ENCODE peak calls at places on chromosome 3, in ten cellular contexts. K, D, Q, P, X, B, G, J, R and H are unnamed samples.

GRCh38 chr3:179446501-179446900 is 4.8 kb downstream of the GNB4 start:
- DNase-seq in K (peak; percentile 54), D (no peak), Q (no peak), P (no peak), X (peak; percentile 63), B (no peak), G (no peak), J (no peak), R (peak; percentile 39), H (no peak)

GRCh38 chr3:149018247-149018646 is 26.9 kb downstream of the GYG1 start:
- DNase-seq in K (peak; percentile 77), D (no peak), Q (no peak), P (no peak), X (no peak), B (no peak), G (no peak), J (no peak), R (no peak), H (no peak)

GRCh38 chr3:184262166-184262926 is 993 bp upstream of the CAMK2N2 start:
- DNase-seq in K (no peak), D (peak; percentile 38), Q (no peak), P (no peak), X (no peak), B (no peak), G (no peak), J (peak; percentile 92), R (peak; percentile 49), H (peak; percentile 56)

GRCh38 chr3:196159952-196160804 is 51.0 kb downstream of the ZDHHC19 start:
- DNase-seq in K (peak; percentile 79), D (peak; percentile 69), Q (no peak), P (peak; percentile 83), X (peak; percentile 33), B (no peak), G (peak; percentile 71), J (peak; percentile 59), R (no peak), H (peak; percentile 71)

GRCh38 chr3:60136606-60137005 is 1086.8 kb upstream of the CFAP20DC start:
- DNase-seq in K (no peak), D (no peak), Q (no peak), P (no peak), X (no peak), B (no peak), G (no peak), J (no peak), R (no peak), H (no peak)

GRCh38 chr3:184443831-184444230 is 64.0 kb downstream of the CHRD start:
- DNase-seq in K (no peak), D (no peak), Q (no peak), P (no peak), X (no peak), B (no peak), G (no peak), J (no peak), R (no peak), H (no peak)

GRCh38 chr3:179969525-179969924 is 67.2 kb downstream of the PEX5L start:
- DNase-seq in K (peak; percentile 2), D (no peak), Q (no peak), P (no peak), X (no peak), B (no peak), G (no peak), J (peak; percentile 37), R (no peak), H (no peak)

GRCh38 chr3:83868909-83869567 is 1089.8 kb upstream of the CADM2 start:
- DNase-seq in K (no peak), D (no peak), Q (no peak), P (no peak), X (no peak), B (no peak), G (no peak), J (no peak), R (no peak), H (no peak)

GRCh38 chr3:16480861-16481569 is 32.5 kb downstream of the RFTN1 start:
- DNase-seq in K (peak; percentile 31), D (no peak), Q (no peak), P (no peak), X (peak; percentile 62), B (no peak), G (no peak), J (no peak), R (peak; percentile 26), H (no peak)

GRCh38 chr3:69906351-69906966 is 93.1 kb upstream of the SAMMSON start:
- DNase-seq in K (no peak), D (no peak), Q (no peak), P (no peak), X (no peak), B (no peak), G (no peak), J (no peak), R (no peak), H (no peak)

GRCh38 chr3:69983546-69984265 is 15.8 kb upstream of the SAMMSON start:
- DNase-seq in K (no peak), D (no peak), Q (no peak), P (no peak), X (no peak), B (no peak), G (no peak), J (no peak), R (no peak), H (peak; percentile 4)

GRCh38 chr3:162740941-162741596 is 1244.5 kb downstream of the OTOL1 start:
- DNase-seq in K (no peak), D (peak; percentile 59), Q (no peak), P (no peak), X (no peak), B (no peak), G (no peak), J (no peak), R (no peak), H (no peak)

GRCh38 chr3:117526485-117527079 is 817.0 kb downstream of the TUSC7 start:
- DNase-seq in K (peak; percentile 70), D (no peak), Q (peak; percentile 15), P (no peak), X (peak; percentile 22), B (no peak), G (peak; percentile 39), J (peak; percentile 32), R (peak; percentile 18), H (peak; percentile 14)

GRCh38 chr3:165254812-165255211 is 58.6 kb upstream of the SLITRK3 start:
- DNase-seq in K (no peak), D (no peak), Q (no peak), P (no peak), X (no peak), B (no peak), G (no peak), J (no peak), R (peak; percentile 50), H (no peak)

GRCh38 chr3:115359507-115359906 is 212.4 kb upstream of the ZBTB20 start:
- DNase-seq in K (peak; percentile 23), D (no peak), Q (no peak), P (no peak), X (no peak), B (no peak), G (no peak), J (no peak), R (no peak), H (no peak)

DNA sequence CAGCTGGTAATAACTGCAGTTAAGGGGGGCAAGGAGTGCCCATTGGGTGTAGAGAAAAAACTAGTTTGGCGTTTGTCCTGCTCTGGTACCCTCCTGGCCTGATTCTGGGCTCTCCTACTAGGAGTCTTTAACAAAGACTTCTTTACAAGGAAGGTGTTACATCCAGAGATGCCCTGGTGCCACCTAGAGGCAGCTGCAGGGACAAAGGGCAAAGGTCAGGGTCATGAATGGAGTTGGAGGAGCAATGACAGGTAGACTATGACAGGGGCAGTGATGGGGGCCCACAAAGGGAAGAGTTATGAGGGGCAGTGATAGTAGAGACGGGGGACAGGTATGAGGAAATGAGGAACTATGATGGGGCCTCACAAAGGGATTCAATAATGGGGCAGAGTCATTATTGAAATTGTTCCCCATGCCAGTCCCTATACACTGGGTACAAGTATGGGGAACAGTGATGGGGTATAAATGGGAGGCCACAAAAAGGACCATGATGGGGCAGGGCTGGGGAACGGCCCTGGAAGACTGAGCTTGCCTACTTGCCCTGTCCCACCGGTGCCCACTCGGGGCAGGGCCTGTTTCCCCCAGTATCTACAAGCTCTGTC is 7.9 kb downstream of the CCDC71 start:
- DNase-seq in K (peak; percentile 45), D (peak; percentile 65), Q (peak; percentile 17), P (peak; percentile 63), X (peak; percentile 72), B (no peak), G (peak; percentile 45), J (peak; percentile 43), R (peak; percentile 63), H (peak; percentile 84)
- TF ChIP-seq CTCF in K (peak; percentile 14), D (peak; percentile 73), Q (peak; percentile 48), P (peak; percentile 66), X (peak; percentile 83), B (peak; percentile 51), G (peak; percentile 30), J (peak; percentile 16), R (peak; percentile 61), H (peak; percentile 58)

GRCh38 chr3:48418651-48419050 is 11.2 kb downstream of the PLXNB1 start:
- DNase-seq in K (no peak), D (no peak), Q (no peak), P (no peak), X (no peak), B (no peak), G (no peak), J (no peak), R (no peak), H (no peak)
- TF ChIP-seq CTCF in K (no peak), D (no peak), Q (no peak), P (no peak), X (no peak), B (no peak), G (no peak), J (no peak), R (no peak), H (no peak)

GRCh38 chr3:186167646-186168045 is 58.8 kb upstream of the ETV5 start:
- DNase-seq in K (no peak), D (no peak), Q (no peak), P (no peak), X (no peak), B (no peak), G (no peak), J (no peak), R (no peak), H (no peak)
- TF ChIP-seq CTCF in K (no peak), D (no peak), Q (no peak), P (no peak), X (no peak), B (no peak), G (no peak), J (no peak), R (no peak), H (no peak)

DNA sequence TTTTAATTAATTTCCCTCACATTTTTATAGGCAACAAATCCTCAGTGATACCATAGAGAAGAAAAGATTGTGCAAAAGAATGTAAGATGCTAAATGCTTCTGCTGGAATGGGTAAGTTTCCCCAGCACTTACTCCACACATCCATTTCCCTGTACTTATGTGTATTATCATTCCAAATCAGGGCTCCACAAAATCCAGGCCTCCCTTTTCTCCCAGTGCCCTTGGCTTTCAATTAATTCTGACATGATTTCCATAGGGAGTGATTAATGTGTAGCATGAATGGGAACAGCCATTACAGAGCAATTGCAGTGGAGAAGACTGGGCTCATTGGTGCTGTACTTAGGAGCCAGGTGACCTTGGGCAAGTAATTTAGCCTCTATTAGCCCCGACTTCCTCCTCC is 41.3 kb upstream of the UBE2E1 start:
- DNase-seq in K (no peak), D (no peak), Q (no peak), P (no peak), X (no peak), B (no peak), G (no peak), J (no peak), R (no peak), H (no peak)
- TF ChIP-seq CTCF in K (no peak), D (no peak), Q (no peak), P (no peak), X (no peak), B (no peak), G (no peak), J (no peak), R (no peak), H (no peak)